ENCODE peak calls at places on chromosomes 6 and 20, in four cellular contexts. One of them, this sample, is unnamed.

GRCh38 chr6:324116-324728 is 31.9 kb downstream of the DUSP22 start:
- DNase-seq in astrocyte of the cerebellum: no peak
- DNase-seq in ascending aorta: no peak
- DNase-seq in aorta: peak; percentile 69
- DNase-seq in this sample: peak; percentile 46

GRCh38 chr6:107539849-107540464 is 50.0 kb downstream of the SOBP start:
- DNase-seq in astrocyte of the cerebellum: no peak
- DNase-seq in ascending aorta: no peak
- DNase-seq in aorta: no peak
- DNase-seq in this sample: no peak

GRCh38 chr6:158611600-158612041 is 32.9 kb downstream of the DYNLT1 start:
- DNase-seq in astrocyte of the cerebellum: no peak
- DNase-seq in ascending aorta: no peak
- DNase-seq in aorta: no peak
- DNase-seq in this sample: no peak

GRCh38 chr20:59771506-59772372 is 161.7 kb downstream of the SYCP2 start:
- DNase-seq in astrocyte of the cerebellum: no peak
- DNase-seq in ascending aorta: no peak
- DNase-seq in aorta: peak; percentile 34
- DNase-seq in this sample: no peak

GRCh38 chr6:138814179-138814834 is 18.4 kb downstream of the ECT2L start:
- DNase-seq in astrocyte of the cerebellum: no peak
- DNase-seq in ascending aorta: no peak
- DNase-seq in aorta: no peak
- DNase-seq in this sample: no peak

GRCh38 chr20:36264426-36265246 is 28.4 kb downstream of the AAR2 start:
- DNase-seq in astrocyte of the cerebellum: no peak
- DNase-seq in ascending aorta: no peak
- DNase-seq in aorta: no peak
- DNase-seq in this sample: no peak

GRCh38 chr6:53358440-53359087 is 9.8 kb upstream of the ELOVL5 start:
- DNase-seq in astrocyte of the cerebellum: no peak
- DNase-seq in ascending aorta: no peak
- DNase-seq in aorta: no peak
- DNase-seq in this sample: no peak

GRCh38 chr6:115643762-115644161 is 416.9 kb downstream of the FRK start:
- DNase-seq in astrocyte of the cerebellum: peak; percentile 18
- DNase-seq in ascending aorta: no peak
- DNase-seq in aorta: no peak
- DNase-seq in this sample: no peak

GRCh38 chr20:18669241-18670019 is 81.6 kb downstream of the DTD1 start:
- DNase-seq in astrocyte of the cerebellum: no peak
- DNase-seq in ascending aorta: no peak
- DNase-seq in aorta: no peak
- DNase-seq in this sample: no peak

GRCh38 chr20:22795455-22795854 is 211.1 kb upstream of the FOXA2 start:
- DNase-seq in astrocyte of the cerebellum: no peak
- DNase-seq in ascending aorta: no peak
- DNase-seq in aorta: no peak
- DNase-seq in this sample: no peak

GRCh38 chr20:63518946-63519764 is 1.4 kb upstream of the PPDPF start:
- DNase-seq in astrocyte of the cerebellum: no peak
- DNase-seq in ascending aorta: no peak
- DNase-seq in aorta: peak; percentile 80
- DNase-seq in this sample: peak; percentile 52

GRCh38 chr20:57346477-57346876 is 4.6 kb upstream of the RAE1 start:
- DNase-seq in astrocyte of the cerebellum: peak; percentile 57
- DNase-seq in ascending aorta: no peak
- DNase-seq in aorta: peak; percentile 91
- DNase-seq in this sample: peak; percentile 76

GRCh38 chr6:21598662-21599061 is 5.1 kb downstream of the SOX4 start:
- DNase-seq in astrocyte of the cerebellum: no peak
- DNase-seq in ascending aorta: no peak
- DNase-seq in aorta: no peak
- DNase-seq in this sample: no peak
- H3K4me3 ChIP-seq in astrocyte of the cerebellum: peak overlapping the region; percentile 87
- H3K4me3 ChIP-seq in ascending aorta: no peak overlapping the region
- H3K4me3 ChIP-seq in aorta: peak overlapping the region; percentile 75
- H3K4me3 ChIP-seq in this sample: peak overlapping the region; percentile 79

GRCh38 chr6:27544612-27545260 is 71.8 kb upstream of the ZNF184 start:
- DNase-seq in astrocyte of the cerebellum: no peak
- DNase-seq in ascending aorta: no peak
- DNase-seq in aorta: no peak
- DNase-seq in this sample: no peak
- H3K4me3 ChIP-seq in astrocyte of the cerebellum: peak overlapping the region; percentile 39
- H3K4me3 ChIP-seq in ascending aorta: no peak overlapping the region
- H3K4me3 ChIP-seq in aorta: peak overlapping the region; percentile 33
- H3K4me3 ChIP-seq in this sample: no peak overlapping the region

DNA sequence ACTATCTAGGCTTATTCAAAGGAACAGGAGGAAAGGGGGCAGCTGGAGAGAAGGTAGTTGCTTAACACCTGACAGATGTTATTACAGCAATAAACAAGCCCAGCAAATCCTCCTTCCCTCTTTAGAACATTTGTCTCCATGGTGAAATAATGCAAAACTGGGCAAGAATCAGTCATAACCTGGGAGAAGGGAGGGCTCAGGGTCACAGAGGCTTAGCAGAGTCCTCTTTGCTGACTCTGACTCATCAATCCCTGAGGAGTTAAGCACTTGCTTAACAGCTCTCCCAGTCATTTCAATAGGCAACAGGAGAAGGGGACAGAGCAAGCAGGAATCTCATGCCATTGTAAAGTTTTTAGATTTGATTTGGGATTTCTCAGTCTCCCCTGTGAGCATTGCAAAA is 230.2 kb downstream of the IBTK start:
- DNase-seq in astrocyte of the cerebellum: no peak
- DNase-seq in ascending aorta: no peak
- DNase-seq in aorta: no peak
- DNase-seq in this sample: no peak
- H3K4me3 ChIP-seq in astrocyte of the cerebellum: no peak overlapping the region
- H3K4me3 ChIP-seq in ascending aorta: peak overlapping the region; percentile 13
- H3K4me3 ChIP-seq in aorta: peak overlapping the region; percentile 18
- H3K4me3 ChIP-seq in this sample: no peak overlapping the region

GRCh38 chr6:121934461-121934860 is 465.0 kb upstream of the HSF2 start:
- DNase-seq in astrocyte of the cerebellum: no peak
- DNase-seq in ascending aorta: no peak
- DNase-seq in aorta: no peak
- DNase-seq in this sample: no peak

DNA sequence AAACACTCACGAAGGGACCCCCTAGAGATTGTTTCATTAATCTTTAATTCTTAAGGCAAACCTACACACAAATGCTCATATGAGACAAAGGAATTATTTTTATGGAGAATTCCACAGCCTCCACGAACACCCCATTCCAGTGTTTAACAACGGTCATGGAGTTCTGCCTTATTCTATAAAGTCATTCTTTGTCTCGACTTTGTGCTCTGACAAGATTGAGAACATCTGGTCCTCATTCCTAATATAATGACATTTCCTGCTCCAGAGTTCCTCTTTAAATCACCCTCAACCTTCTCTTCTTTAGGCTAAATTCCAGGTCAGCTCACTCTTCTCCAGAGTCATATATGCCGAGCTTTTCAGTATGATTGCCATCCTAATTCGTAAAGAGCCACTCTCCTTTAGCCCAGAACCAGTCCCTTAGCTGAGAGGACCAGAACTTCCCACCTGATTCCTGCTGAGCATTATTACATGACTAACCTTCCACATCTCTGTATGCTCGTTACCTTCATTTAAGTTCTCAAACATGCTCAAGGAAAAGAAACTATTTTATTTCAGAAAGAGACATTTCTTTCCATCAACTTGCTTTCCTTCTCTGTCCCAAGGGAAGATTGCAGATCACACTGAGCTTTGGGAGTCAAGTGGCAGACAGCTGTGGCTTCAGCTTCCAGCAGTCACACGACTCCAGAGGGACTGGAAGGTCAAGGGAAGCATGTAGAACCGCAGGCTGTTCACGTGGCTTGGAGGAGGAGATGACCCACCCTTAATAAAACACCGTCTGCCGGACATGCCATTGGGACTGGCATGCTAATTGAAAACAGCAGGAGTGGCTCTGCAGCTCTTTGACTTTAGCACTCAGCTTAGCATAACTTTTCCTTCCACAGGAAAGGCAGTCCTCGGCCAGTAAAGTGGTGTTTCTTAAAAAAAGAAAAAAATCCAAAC is 467.1 kb upstream of the HSF2 start:
- DNase-seq in astrocyte of the cerebellum: peak; percentile 47
- DNase-seq in ascending aorta: no peak
- DNase-seq in aorta: peak; percentile 70
- DNase-seq in this sample: peak; percentile 39
- H3K4me3 ChIP-seq in astrocyte of the cerebellum: no peak overlapping the region
- H3K4me3 ChIP-seq in ascending aorta: no peak overlapping the region
- H3K4me3 ChIP-seq in aorta: no peak overlapping the region
- H3K4me3 ChIP-seq in this sample: no peak overlapping the region

GRCh38 chr6:155310596-155310995 is 3.7 kb downstream of the TFB1M start:
- DNase-seq in astrocyte of the cerebellum: no peak
- DNase-seq in ascending aorta: no peak
- DNase-seq in aorta: no peak
- DNase-seq in this sample: no peak
- H3K4me3 ChIP-seq in astrocyte of the cerebellum: no peak overlapping the region
- H3K4me3 ChIP-seq in ascending aorta: no peak overlapping the region
- H3K4me3 ChIP-seq in aorta: no peak overlapping the region
- H3K4me3 ChIP-seq in this sample: no peak overlapping the region

GRCh38 chr6:105982761-105983600 is 103.2 kb upstream of the PRDM1 start:
- DNase-seq in astrocyte of the cerebellum: no peak
- DNase-seq in ascending aorta: no peak
- DNase-seq in aorta: no peak
- DNase-seq in this sample: no peak

GRCh38 chr6:105978113-105978512 is 108.0 kb upstream of the PRDM1 start:
- DNase-seq in astrocyte of the cerebellum: no peak
- DNase-seq in ascending aorta: no peak
- DNase-seq in aorta: no peak
- DNase-seq in this sample: no peak

GRCh38 chr6:105981888-105982358 is 104.2 kb upstream of the PRDM1 start:
- DNase-seq in astrocyte of the cerebellum: no peak
- DNase-seq in ascending aorta: no peak
- DNase-seq in aorta: no peak
- DNase-seq in this sample: no peak

GRCh38 chr6:105983763-105984162 is 102.4 kb upstream of the PRDM1 start:
- DNase-seq in astrocyte of the cerebellum: no peak
- DNase-seq in ascending aorta: no peak
- DNase-seq in aorta: no peak
- DNase-seq in this sample: no peak

DNA sequence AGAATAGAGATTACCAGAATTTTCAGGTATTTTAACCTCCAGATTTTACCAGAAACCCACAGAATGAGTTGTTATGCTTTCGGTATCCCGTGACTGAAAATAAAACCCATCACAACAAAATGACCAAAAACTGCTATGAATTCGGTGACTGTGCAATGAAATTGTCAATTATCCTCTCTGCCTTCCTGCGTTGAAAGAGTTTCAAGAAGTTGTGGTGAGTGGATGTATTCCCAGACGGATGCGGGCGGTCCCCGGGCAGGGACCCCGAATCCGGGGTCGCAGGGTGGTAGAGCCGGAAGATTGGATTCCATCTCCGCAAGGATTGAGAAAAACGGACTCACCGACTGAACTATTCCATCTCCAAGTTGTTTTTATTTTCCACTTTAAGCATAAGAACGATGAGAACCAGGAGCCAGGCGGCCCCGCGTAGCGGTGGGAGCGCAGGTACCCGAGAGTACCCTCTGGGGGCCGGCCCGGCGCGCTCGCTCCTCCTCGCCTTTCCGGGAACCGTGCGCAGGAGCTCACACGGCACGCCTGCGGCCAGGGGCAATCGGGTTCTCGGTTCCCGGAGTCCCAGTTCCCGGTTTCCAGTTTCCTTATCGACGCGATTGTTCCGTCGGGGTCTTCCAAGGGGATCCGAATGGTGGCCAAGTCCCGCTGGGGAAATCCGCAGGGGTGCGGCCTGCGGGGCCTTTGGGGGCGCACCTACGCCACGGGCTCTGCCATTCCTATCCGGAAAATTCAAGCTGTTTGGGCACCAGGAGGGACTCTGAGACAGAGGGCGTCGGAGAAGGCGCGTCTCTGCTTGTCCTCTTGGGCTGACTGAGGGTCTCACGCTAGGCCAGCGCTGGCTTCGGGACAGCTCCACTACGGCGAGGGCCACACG is 104.9 kb upstream of the PRDM1 start:
- DNase-seq in astrocyte of the cerebellum: no peak
- DNase-seq in ascending aorta: no peak
- DNase-seq in aorta: peak; percentile 76
- DNase-seq in this sample: no peak
- H3K4me3 ChIP-seq in astrocyte of the cerebellum: peak overlapping the region; percentile 38
- H3K4me3 ChIP-seq in ascending aorta: peak overlapping the region; percentile 25
- H3K4me3 ChIP-seq in aorta: no peak overlapping the region
- H3K4me3 ChIP-seq in this sample: peak overlapping the region; percentile 41

GRCh38 chr6:35589904-35590303 is 77.2 kb upstream of the TULP1 start:
- DNase-seq in astrocyte of the cerebellum: no peak
- DNase-seq in ascending aorta: no peak
- DNase-seq in aorta: no peak
- DNase-seq in this sample: no peak
- H3K4me3 ChIP-seq in astrocyte of the cerebellum: no peak overlapping the region
- H3K4me3 ChIP-seq in ascending aorta: no peak overlapping the region
- H3K4me3 ChIP-seq in aorta: no peak overlapping the region
- H3K4me3 ChIP-seq in this sample: no peak overlapping the region